ENCODE peak calls at places on chromosomes 5 and 9, in seven cellular contexts. E, I, S, T, G, U and Q are unnamed samples.

GRCh38 chr5:123882946-123883345 is 371.0 kb downstream of the CSNK1G3 start:
- DNase-seq in I (peak; percentile 72), S (no peak), U (no peak), T (no peak), E (no peak), G (no peak), Q (no peak)

GRCh38 chr5:97044057-97044456 is 98.4 kb downstream of the LIX1 start:
- DNase-seq in G (no peak), E (no peak), I (peak; percentile 27), T (no peak), S (peak; percentile 52), U (no peak), Q (no peak)

GRCh38 chr9:134643306-134643705 is 1.7 kb downstream of the COL5A1 start:
- DNase-seq in U (no peak), E (no peak), S (no peak), T (peak; percentile 72), G (no peak), I (no peak), Q (no peak)

GRCh38 chr5:166551384-166551783 is 1740.1 kb upstream of the WWC1 start:
- DNase-seq in I (peak; percentile 1), T (no peak), G (no peak), E (no peak), S (no peak), U (no peak), Q (no peak)

GRCh38 chr5:219492-219891 is 1.4 kb downstream of the SDHA start:
- DNase-seq in E (no peak), T (no peak), S (no peak), I (no peak), G (peak; percentile 29), U (no peak), Q (no peak)

GRCh38 chr5:150167908-150168307 is 1.3 kb downstream of the CDX1 start:
- DNase-seq in U (no peak), I (no peak), T (no peak), E (no peak), G (no peak), S (peak; percentile 59), Q (no peak)

GRCh38 chr5:75668988-75669760 is 48.1 kb downstream of the POC5 start:
- DNase-seq in E (no peak), U (no peak), I (no peak), T (no peak), S (peak; percentile 65), G (peak; percentile 8), Q (no peak)

GRCh38 chr9:114289106-114289505 is 33.8 kb upstream of the ORM1 start:
- DNase-seq in T (peak; percentile 19), U (peak; percentile 55), I (no peak), E (peak; percentile 22), G (no peak), S (peak; percentile 6), Q (peak; percentile 67)

GRCh38 chr5:129097498-129098296 is 3.1 kb downstream of the ISOC1 start:
- DNase-seq in G (no peak), S (no peak), T (no peak), E (no peak), I (no peak), U (no peak), Q (no peak)

GRCh38 chr5:10343486-10343885 is 10.0 kb upstream of the MARCHF6 start:
- DNase-seq in U (no peak), E (no peak), T (no peak), I (no peak), S (no peak), G (no peak), Q (no peak)

GRCh38 chr5:43601454-43602260 is 1.3 kb upstream of the NNT start:
- DNase-seq in S (no peak), G (peak; percentile 51), U (no peak), T (no peak), I (peak; percentile 68), E (no peak), Q (no peak)

GRCh38 chr5:34484591-34485228 is 171.4 kb upstream of the RAI14 start:
- DNase-seq in E (no peak), S (no peak), T (no peak), U (no peak), G (no peak), I (no peak), Q (no peak)

GRCh38 chr5:171314728-171315385 is 5.8 kb downstream of the TLX3 start:
- DNase-seq in E (no peak), T (no peak), U (peak; percentile 70), G (no peak), S (no peak), I (no peak), Q (peak; percentile 33)

GRCh38 chr9:113634597-113635515 is 171.3 kb downstream of the RGS3 start:
- DNase-seq in S (no peak), T (no peak), E (no peak), U (peak; percentile 9), I (no peak), G (no peak), Q (peak; percentile 26)

GRCh38 chr9:114732842-114733241 is 50.9 kb upstream of the TEX48 start:
- DNase-seq in I (no peak), U (no peak), E (no peak), S (no peak), G (no peak), T (no peak), Q (no peak)

GRCh38 chr9:105293408-105293807 is 49.0 kb downstream of the SLC44A1 start:
- DNase-seq in I (no peak), G (no peak), S (no peak), E (no peak), T (no peak), U (no peak), Q (no peak)

GRCh38 chr5:761854-762685 is 22.5 kb downstream of the ZDHHC11B start:
- DNase-seq in T (peak; percentile 5), G (no peak), E (peak; percentile 93), S (no peak), I (no peak), U (peak; percentile 65), Q (peak; percentile 76)

GRCh38 chr5:123460296-123460729 is 37.1 kb upstream of the CEP120 start:
- DNase-seq in E (no peak), U (no peak), S (peak; percentile 58), T (no peak), G (no peak), I (peak; percentile 18), Q (no peak)

GRCh38 chr9:114174876-114175771 is 19.8 kb downstream of the COL27A1 start:
- DNase-seq in I (no peak), S (peak; percentile 20), T (peak; percentile 53), G (no peak), E (no peak), U (no peak), Q (no peak)

DNA sequence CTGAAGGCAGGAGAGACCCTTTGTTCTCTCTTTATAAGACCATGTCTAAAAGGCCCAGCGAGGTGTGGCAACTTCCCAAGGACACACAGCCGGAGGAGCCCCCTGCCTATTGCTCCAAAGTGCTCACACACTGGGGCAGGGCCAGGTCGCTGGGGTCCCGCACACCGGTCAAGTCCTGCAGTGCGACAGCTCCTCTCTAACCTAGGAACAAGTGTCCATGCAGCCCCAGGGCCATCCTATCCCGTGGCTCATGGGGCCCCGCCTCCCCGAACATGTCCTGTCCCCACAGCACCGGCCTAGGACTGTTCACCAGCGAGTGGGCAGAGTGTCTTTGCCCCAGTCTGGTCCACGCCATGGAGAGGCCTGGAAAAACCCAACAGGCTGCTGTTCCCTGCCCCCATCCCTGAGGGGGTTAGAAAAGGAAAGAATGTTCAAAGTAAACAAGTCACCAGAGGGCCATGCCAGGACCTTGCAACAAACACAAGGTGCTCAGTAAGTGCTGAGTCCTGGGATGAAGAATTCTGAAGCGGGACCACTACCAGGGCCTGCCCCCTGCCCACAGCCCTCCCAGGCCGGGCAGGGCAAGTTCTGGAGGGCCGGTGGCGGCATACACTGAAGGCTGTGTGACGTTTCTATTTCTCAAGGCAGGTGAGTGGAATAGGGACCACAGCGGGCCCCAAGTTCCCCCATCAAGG is 958 bp downstream of the NINJ1 start:
- DNase-seq in E (no peak), U (no peak), T (peak; percentile 62), S (peak; percentile 42), G (no peak), I (no peak), Q (peak; percentile 83)
- H3K27ac ChIP-seq in E (peak overlapping the region; percentile 98), U (peak overlapping the region; percentile 32), T (peak overlapping the region; percentile 70), S (peak overlapping the region; percentile 100), G (no peak overlapping the region), I (peak overlapping the region; percentile 82), Q (peak overlapping the region; percentile 99)

GRCh38 chr5:58868931-58869330 is 286.1 kb downstream of the RAB3C start:
- DNase-seq in I (no peak), S (no peak), T (no peak), U (no peak), G (no peak), E (no peak), Q (no peak)

GRCh38 chr5:58872670-58873273 is 289.9 kb downstream of the RAB3C start:
- DNase-seq in S (no peak), I (no peak), G (no peak), T (no peak), U (no peak), E (no peak), Q (no peak)

GRCh38 chr5:58871648-58872242 is 288.9 kb downstream of the RAB3C start:
- DNase-seq in U (no peak), S (no peak), G (peak; percentile 27), T (no peak), I (peak; percentile 60), E (no peak), Q (no peak)
- TF ChIP-seq CTCF in U (peak; percentile 94), S (peak; percentile 44), G (peak; percentile 83), T (no peak), I (peak; percentile 70), E (peak; percentile 71), Q (peak; percentile 41)

GRCh38 chr5:146877783-146878470 is 630 bp downstream of the PPP2R2B start:
- DNase-seq in G (no peak), U (peak; percentile 65), E (peak; percentile 44), S (no peak), T (no peak), I (peak; percentile 9), Q (peak; percentile 70)
- H3K4me3 ChIP-seq in G (no peak overlapping the region), U (peak overlapping the region; percentile 39), E (peak overlapping the region; percentile 53), S (peak overlapping the region; percentile 53), T (peak overlapping the region; percentile 43), I (peak overlapping the region; percentile 36), Q (peak overlapping the region; percentile 93)

GRCh38 chr9:16775330-16775729 is 95.1 kb downstream of the BNC2 start:
- DNase-seq in U (no peak), S (no peak), G (no peak), I (no peak), E (no peak), T (no peak), Q (no peak)

GRCh38 chr9:16773617-16774016 is 96.9 kb downstream of the BNC2 start:
- DNase-seq in U (no peak), S (no peak), E (no peak), G (no peak), T (no peak), I (no peak), Q (no peak)

GRCh38 chr9:16769291-16769690 is 101.2 kb downstream of the BNC2 start:
- DNase-seq in G (no peak), E (no peak), S (no peak), U (no peak), I (no peak), T (no peak), Q (no peak)

GRCh38 chr9:16771352-16771751 is 99.1 kb downstream of the BNC2 start:
- DNase-seq in I (no peak), S (no peak), E (no peak), G (no peak), U (no peak), T (no peak), Q (no peak)

DNA sequence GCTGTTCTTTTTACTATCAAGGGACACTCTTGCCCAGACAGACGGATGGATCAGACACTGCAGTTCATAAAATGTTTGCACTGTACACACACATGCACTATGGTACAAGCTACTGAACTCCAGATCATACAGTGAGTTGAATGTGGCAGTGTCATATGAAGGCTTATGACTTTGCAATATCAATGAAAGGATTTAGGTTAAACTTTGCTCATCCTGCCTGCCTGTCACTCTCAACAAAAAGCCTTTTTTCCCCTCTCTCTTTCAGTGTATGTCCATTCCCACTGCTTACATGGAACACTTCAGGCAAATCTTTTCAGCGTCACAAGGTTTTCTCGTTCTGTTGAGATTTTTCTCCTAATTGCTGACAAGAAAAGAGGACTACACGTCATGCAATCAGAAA is 97.4 kb downstream of the BNC2 start:
- DNase-seq in S (no peak), U (no peak), G (no peak), I (no peak), T (no peak), E (no peak), Q (no peak)
- H3K27ac ChIP-seq in S (no peak overlapping the region), U (no peak overlapping the region), G (no peak overlapping the region), I (no peak overlapping the region), T (no peak overlapping the region), E (no peak overlapping the region), Q (no peak overlapping the region)